ENCODE peak calls at places on chromosomes 1 and 21, in seven cellular contexts. M, C, Y, Z, A, R and G are unnamed samples.

GRCh38 chr1:40769815-40770214 is 13.8 kb upstream of the KCNQ4 start:
- DNase-seq in M (no peak), C (no peak), Y (no peak), Z (no peak), A (no peak), R (no peak), G (no peak)

GRCh38 chr1:167209044-167209443 is 11.6 kb upstream of the POU2F1 start:
- DNase-seq in M (no peak), C (no peak), Y (no peak), Z (no peak), A (no peak), R (no peak), G (no peak)

GRCh38 chr1:241413386-241413785 is 56.4 kb upstream of the RGS7 start:
- DNase-seq in M (no peak), C (no peak), Y (no peak), Z (no peak), A (no peak), R (no peak), G (no peak)

GRCh38 chr1:24580756-24581155 is 24.9 kb downstream of the NCMAP start:
- DNase-seq in M (no peak), C (no peak), Y (no peak), Z (no peak), A (no peak), R (no peak), G (no peak)

GRCh38 chr1:181423301-181423918 is 59.9 kb upstream of the CACNA1E start:
- DNase-seq in M (peak), C (peak), Y (no peak), Z (peak), A (no peak), R (peak), G (no peak)

GRCh38 chr21:33425825-33426224 is 22.6 kb downstream of the IFNGR2 start:
- DNase-seq in M (no peak), C (no peak), Y (no peak), Z (peak), A (no peak), R (no peak), G (no peak)

GRCh38 chr1:161733526-161733925 is 12.2 kb downstream of the FCRLB start:
- DNase-seq in M (no peak), C (no peak), Y (no peak), Z (no peak), A (no peak), R (no peak), G (no peak)

GRCh38 chr1:18949689-18950414 is 6.6 kb downstream of the IFFO2 start:
- DNase-seq in M (no peak), C (no peak), Y (no peak), Z (peak), A (no peak), R (no peak), G (no peak)

GRCh38 chr1:37752583-37753471 is 12.1 kb downstream of the EPHA10 start:
- DNase-seq in M (no peak), C (peak), Y (no peak), Z (no peak), A (peak), R (peak), G (peak)

GRCh38 chr1:39129514-39129913 is 75.0 kb upstream of the MACF1 start:
- DNase-seq in M (no peak), C (no peak), Y (no peak), Z (no peak), A (no peak), R (no peak), G (no peak)

GRCh38 chr1:151610142-151610541 is 1.7 kb upstream of the SNX27 start:
- DNase-seq in M (no peak), C (no peak), Y (no peak), Z (no peak), A (no peak), R (no peak), G (no peak)

GRCh38 chr1:84606977-84607376 is 32.7 kb upstream of the CTBS start:
- DNase-seq in M (no peak), C (no peak), Y (no peak), Z (no peak), A (no peak), R (no peak), G (no peak)

GRCh38 chr1:181135462-181135781 is 46.9 kb downstream of the IER5 start:
- DNase-seq in M (no peak), C (peak), Y (no peak), Z (no peak), A (no peak), R (peak), G (no peak)

GRCh38 chr1:181898773-181899172 is 162.7 kb downstream of the ZNF648 start:
- DNase-seq in M (no peak), C (no peak), Y (no peak), Z (no peak), A (no peak), R (no peak), G (no peak)

GRCh38 chr1:209899948-209900347 is 38.1 kb upstream of the SYT14 start:
- DNase-seq in M (peak), C (peak), Y (no peak), Z (peak), A (peak), R (peak), G (no peak)

GRCh38 chr1:6770727-6771567 is 14.3 kb upstream of the CAMTA1 start:
- DNase-seq in M (peak), C (no peak), Y (no peak), Z (peak), A (no peak), R (peak), G (no peak)

GRCh38 chr1:224259986-224260385 is 70.0 kb downstream of the NVL start:
- DNase-seq in M (no peak), C (no peak), Y (no peak), Z (no peak), A (no peak), R (no peak), G (no peak)

GRCh38 chr1:224795591-224795990 is 133.9 kb upstream of the DNAH14 start:
- DNase-seq in M (no peak), C (no peak), Y (no peak), Z (no peak), A (no peak), R (no peak), G (no peak)

GRCh38 chr1:33147997-33148314 is 33.9 kb downstream of the TRIM62 start:
- DNase-seq in M (no peak), C (peak), Y (no peak), Z (peak), A (no peak), R (peak), G (no peak)

GRCh38 chr1:173294853-173295252 is 87.7 kb upstream of the TNFSF4 start:
- DNase-seq in M (no peak), C (no peak), Y (no peak), Z (no peak), A (no peak), R (no peak), G (no peak)

GRCh38 chr1:44212355-44213221 is 683 bp upstream of the DMAP1 start:
- DNase-seq in M (no peak), C (peak), Y (peak), Z (no peak), A (no peak), R (no peak), G (no peak)

GRCh38 chr21:37514038-37514665 is 147.6 kb downstream of the DYRK1A start:
- DNase-seq in M (no peak), C (no peak), Y (no peak), Z (no peak), A (no peak), R (no peak), G (no peak)

GRCh38 chr1:43004587-43005459 is 46.2 kb upstream of the SLC2A1 start:
- DNase-seq in M (no peak), C (no peak), Y (no peak), Z (no peak), A (no peak), R (no peak), G (no peak)

GRCh38 chr1:112509005-112509659 is 367 bp downstream of the WNT2B start:
- DNase-seq in M (no peak), C (no peak), Y (no peak), Z (no peak), A (peak), R (no peak), G (peak)

GRCh38 chr1:217089239-217090014 is 366.2 kb upstream of the ESRRG start:
- DNase-seq in M (no peak), C (no peak), Y (no peak), Z (no peak), A (no peak), R (peak), G (peak)

GRCh38 chr1:60425528-60425927 is 352.0 kb upstream of the C1orf87 start:
- DNase-seq in M (no peak), C (peak), Y (no peak), Z (peak), A (no peak), R (no peak), G (no peak)

GRCh38 chr1:39573736-39574624 is 2.6 kb downstream of the PABPC4 start:
- DNase-seq in M (no peak), C (peak), Y (no peak), Z (no peak), A (no peak), R (peak), G (no peak)

GRCh38 chr1:12615166-12615915 is 2.7 kb downstream of the DHRS3 start:
- DNase-seq in M (no peak), C (no peak), Y (no peak), Z (no peak), A (no peak), R (no peak), G (no peak)

GRCh38 chr1:155968670-155969069 is 9.7 kb downstream of the ARHGEF2 start:
- DNase-seq in M (no peak), C (no peak), Y (no peak), Z (no peak), A (no peak), R (peak), G (no peak)

GRCh38 chr1:161956097-161956496 is 67.6 kb downstream of the OLFML2B start:
- DNase-seq in M (no peak), C (no peak), Y (no peak), Z (no peak), A (no peak), R (no peak), G (no peak)

GRCh38 chr1:21325231-21325718 is 35.0 kb upstream of the ECE1 start:
- DNase-seq in M (no peak), C (no peak), Y (no peak), Z (no peak), A (no peak), R (no peak), G (no peak)
- TF ChIP-seq TAF1 in M (no peak), C (no peak), Y (no peak), Z (no peak), A (no peak), R (no peak), G (no peak)

GRCh38 chr1:16149702-16150488 is 6.0 kb downstream of the EPHA2 start:
- DNase-seq in M (no peak), C (no peak), Y (no peak), Z (no peak), A (no peak), R (no peak), G (no peak)

GRCh38 chr1:16152521-16153087 is 3.3 kb downstream of the EPHA2 start:
- DNase-seq in M (no peak), C (no peak), Y (no peak), Z (peak), A (no peak), R (no peak), G (no peak)

GRCh38 chr1:16150508-16150907 is 5.4 kb downstream of the EPHA2 start:
- DNase-seq in M (no peak), C (no peak), Y (no peak), Z (no peak), A (no peak), R (no peak), G (no peak)

GRCh38 chr1:16151985-16152384 is 3.9 kb downstream of the EPHA2 start:
- DNase-seq in M (no peak), C (no peak), Y (no peak), Z (no peak), A (no peak), R (no peak), G (no peak)

GRCh38 chr1:16151200-16151708 is 4.6 kb downstream of the EPHA2 start:
- DNase-seq in M (no peak), C (peak), Y (no peak), Z (no peak), A (no peak), R (peak), G (no peak)
- TF ChIP-seq POLR2AphosphoS5 in M (peak), C (peak), Y (no peak), Z (no peak), A (no peak), R (no peak), G (no peak)

GRCh38 chr1:86515597-86515996 is 31.3 kb upstream of the CLCA4 start:
- DNase-seq in M (no peak), C (peak), Y (no peak), Z (peak), A (no peak), R (peak), G (no peak)
- TF ChIP-seq TAF1 in M (no peak), C (no peak), Y (no peak), Z (no peak), A (no peak), R (no peak), G (no peak)

GRCh38 chr1:165890684-165891083 is 63.3 kb downstream of the UCK2 start:
- DNase-seq in M (no peak), C (no peak), Y (no peak), Z (no peak), A (no peak), R (no peak), G (no peak)
- TF ChIP-seq POLR2AphosphoS5 in M (no peak), C (no peak), Y (no peak), Z (no peak), A (no peak), R (no peak), G (no peak)